ENCODE peak calls at places on chromosomes 12 and 14, in four cellular contexts. J, R, O and H are unnamed samples.

GRCh38 chr14:99252940-99253868 is 18.8 kb downstream of the BCL11B start:
- DNase-seq in J (no peak), R (no peak), O (no peak), H (no peak)

GRCh38 chr14:55847766-55848165 is 267.8 kb downstream of the KTN1 start:
- DNase-seq in J (no peak), R (no peak), O (no peak), H (peak; percentile 44)

GRCh38 chr12:122843472-122843871 is 8.2 kb downstream of the HIP1R start:
- DNase-seq in J (no peak), R (no peak), O (no peak), H (no peak)

GRCh38 chr12:29317556-29318363 is 63.2 kb downstream of the ERGIC2 start:
- DNase-seq in J (peak; percentile 37), R (peak; percentile 12), O (peak; percentile 61), H (peak; percentile 19)

GRCh38 chr12:108801736-108802665 is 55.4 kb downstream of the SSH1 start:
- DNase-seq in J (no peak), R (no peak), O (no peak), H (peak; percentile 69)

GRCh38 chr14:106507354-106507753 is 981.0 kb downstream of the TMEM121 start:
- DNase-seq in J (no peak), R (no peak), O (no peak), H (no peak)

GRCh38 chr14:99596772-99597171 is 7.2 kb downstream of the CCDC85C start:
- DNase-seq in J (no peak), R (no peak), O (no peak), H (no peak)

GRCh38 chr14:101442451-101442850 is 118.8 kb upstream of the DIO3 start:
- DNase-seq in J (no peak), R (peak; percentile 45), O (no peak), H (no peak)

GRCh38 chr12:80837342-80837978 is 100.3 kb downstream of the LIN7A start:
- DNase-seq in J (peak; percentile 40), R (no peak), O (peak; percentile 3), H (peak; percentile 60)

GRCh38 chr14:24431569-24432258 is 2.0 kb downstream of the KHNYN start:
- DNase-seq in J (peak; percentile 77), R (peak; percentile 95), O (peak; percentile 77), H (peak; percentile 91)

GRCh38 chr12:56261503-56262230 is 3.5 kb upstream of the ANKRD52 start:
- DNase-seq in J (no peak), R (no peak), O (no peak), H (peak; percentile 80)

GRCh38 chr14:69877492-69877891 is 1.7 kb upstream of the SMOC1 start:
- DNase-seq in J (peak; percentile 32), R (no peak), O (no peak), H (no peak)

GRCh38 chr12:52314511-52314910 is 6.7 kb downstream of the KRT83 start:
- DNase-seq in J (no peak), R (no peak), O (no peak), H (no peak)

GRCh38 chr14:96351986-96352385 is 11.2 kb downstream of the ATG2B start:
- DNase-seq in J (no peak), R (no peak), O (no peak), H (no peak)

GRCh38 chr12:116551952-116552749 is 7.0 kb upstream of the MAP1LC3B2 start:
- DNase-seq in J (no peak), R (no peak), O (no peak), H (peak; percentile 36)

GRCh38 chr12:90652280-90652679 is 302.7 kb downstream of the CCER1 start:
- DNase-seq in J (no peak), R (no peak), O (no peak), H (no peak)

GRCh38 chr12:57765003-57765697 is 1.7 kb downstream of the CYP27B1 start:
- DNase-seq in J (no peak), R (no peak), O (no peak), H (peak; percentile 51)

GRCh38 chr12:31629756-31630732 is 29.4 kb upstream of the ETFBKMT start:
- DNase-seq in J (no peak), R (no peak), O (no peak), H (peak; percentile 24)

GRCh38 chr12:125218952-125219351 is 153.7 kb downstream of the AACS start:
- DNase-seq in J (no peak), R (no peak), O (no peak), H (no peak)

GRCh38 chr12:109910969-109911348 is 10.9 kb downstream of the TCHP start:
- DNase-seq in J (no peak), R (peak; percentile 15), O (no peak), H (peak; percentile 63)

GRCh38 chr14:58356268-58356667 is 39.5 kb upstream of the TOMM20L start:
- DNase-seq in J (no peak), R (no peak), O (no peak), H (no peak)

GRCh38 chr12:53004178-53004577 is 2.1 kb upstream of the EIF4B start:
- DNase-seq in J (no peak), R (no peak), O (no peak), H (no peak)

GRCh38 chr14:57845802-57846531 is 19.9 kb downstream of the SLC35F4 start:
- DNase-seq in J (no peak), R (no peak), O (no peak), H (no peak)

GRCh38 chr12:104588048-104588942 is 131.5 kb downstream of the CHST11 start:
- DNase-seq in J (no peak), R (no peak), O (no peak), H (peak; percentile 42)

GRCh38 chr12:86260183-86260582 is 4.0 kb upstream of the MGAT4C start:
- DNase-seq in J (no peak), R (no peak), O (no peak), H (no peak)

GRCh38 chr12:17110316-17110715 is 504.4 kb upstream of the LMO3 start:
- DNase-seq in J (no peak), R (no peak), O (no peak), H (no peak)

GRCh38 chr12:127339065-127339464 is 927.9 kb upstream of the TMEM132C start:
- DNase-seq in J (no peak), R (no peak), O (no peak), H (no peak)

GRCh38 chr14:61179776-61180398 is 101.3 kb downstream of the TMEM30B start:
- DNase-seq in J (no peak), R (no peak), O (no peak), H (no peak)